ENCODE peak calls at places on chromosome 12, in five cellular contexts. One of them, this sample, is unnamed.

GRCh38 chr12:49129332-49130150 is 1.7 kb downstream of the TUBA1B start:
- DNase-seq in mesendoderm: no peak
- DNase-seq in foreskin fibroblast: no peak
- DNase-seq in activated T-cell treated with anti-CD3 and anti-CD28 coated beads for 24 hours: no peak
- DNase-seq in GM06990: no peak
- DNase-seq in this sample: no peak

GRCh38 chr12:31687101-31687527 is 27.6 kb downstream of the ETFBKMT start:
- DNase-seq in mesendoderm: no peak
- DNase-seq in foreskin fibroblast: no peak
- DNase-seq in activated T-cell treated with anti-CD3 and anti-CD28 coated beads for 24 hours: no peak
- DNase-seq in GM06990: peak
- DNase-seq in this sample: no peak

GRCh38 chr12:22334696-22335290 is at the start of gene ST8SIA1:
- DNase-seq in mesendoderm: no peak
- DNase-seq in foreskin fibroblast: no peak
- DNase-seq in activated T-cell treated with anti-CD3 and anti-CD28 coated beads for 24 hours: peak
- DNase-seq in GM06990: no peak
- DNase-seq in this sample: peak

GRCh38 chr12:128817115-128818015 is 6.4 kb downstream of the SLC15A4 start:
- DNase-seq in mesendoderm: peak
- DNase-seq in foreskin fibroblast: no peak
- DNase-seq in activated T-cell treated with anti-CD3 and anti-CD28 coated beads for 24 hours: no peak
- DNase-seq in GM06990: no peak
- DNase-seq in this sample: no peak

GRCh38 chr12:14961466-14962155 is at the start of gene ARHGDIB:
- DNase-seq in mesendoderm: no peak
- DNase-seq in foreskin fibroblast: peak
- DNase-seq in activated T-cell treated with anti-CD3 and anti-CD28 coated beads for 24 hours: peak
- DNase-seq in GM06990: peak
- DNase-seq in this sample: peak

GRCh38 chr12:43416981-43417380 is 135.0 kb downstream of the ADAMTS20 start:
- DNase-seq in mesendoderm: no peak
- DNase-seq in foreskin fibroblast: no peak
- DNase-seq in activated T-cell treated with anti-CD3 and anti-CD28 coated beads for 24 hours: no peak
- DNase-seq in GM06990: no peak
- DNase-seq in this sample: no peak

GRCh38 chr12:124571556-124571955 is 4.1 kb upstream of the NCOR2 start:
- DNase-seq in mesendoderm: no peak
- DNase-seq in foreskin fibroblast: no peak
- DNase-seq in activated T-cell treated with anti-CD3 and anti-CD28 coated beads for 24 hours: no peak
- DNase-seq in GM06990: no peak
- DNase-seq in this sample: no peak

GRCh38 chr12:89678225-89678624 is 30.4 kb downstream of the ATP2B1 start:
- DNase-seq in mesendoderm: peak
- DNase-seq in foreskin fibroblast: no peak
- DNase-seq in activated T-cell treated with anti-CD3 and anti-CD28 coated beads for 24 hours: no peak
- DNase-seq in GM06990: no peak
- DNase-seq in this sample: no peak

GRCh38 chr12:102232446-102232845 is 34.8 kb upstream of the PMCH start:
- DNase-seq in mesendoderm: no peak
- DNase-seq in foreskin fibroblast: peak
- DNase-seq in activated T-cell treated with anti-CD3 and anti-CD28 coated beads for 24 hours: no peak
- DNase-seq in GM06990: no peak
- DNase-seq in this sample: no peak

GRCh38 chr12:71187379-71187778 is 29.6 kb upstream of the TSPAN8 start:
- DNase-seq in mesendoderm: no peak
- DNase-seq in foreskin fibroblast: no peak
- DNase-seq in activated T-cell treated with anti-CD3 and anti-CD28 coated beads for 24 hours: no peak
- DNase-seq in GM06990: no peak
- DNase-seq in this sample: no peak